ENCODE peak calls at places on chromosome 15, in seven cellular contexts. U is left cardiac atrium, N is KBM-7, X is hepatocyte, H is mucosa of gallbladder, S is EH, R is GM20000. F is an unnamed sample.

GRCh38 chr15:70797464-70797863 is 34.1 kb upstream of the UACA start:
- DNase-seq in S (no peak), U (no peak), N (no peak), H (no peak), R (no peak), X (no peak), F (no peak)

GRCh38 chr15:77986891-77987764 is 90.4 kb downstream of the TBC1D2B start:
- DNase-seq in S (no peak), U (peak), N (no peak), X (no peak), R (no peak), H (no peak), F (no peak)

GRCh38 chr15:65379986-65380385 is 2.2 kb upstream of the IGDCC3 start:
- DNase-seq in S (no peak), X (no peak), R (no peak), N (no peak), U (no peak), H (no peak), F (no peak)

GRCh38 chr15:97224191-97224641 is 736.3 kb upstream of the ARRDC4 start:
- DNase-seq in U (no peak), S (no peak), H (no peak), N (no peak), X (no peak), R (no peak), F (no peak)

GRCh38 chr15:62887113-62887570 is 155.4 kb upstream of the TPM1 start:
- DNase-seq in N (no peak), S (peak), R (no peak), H (no peak), X (peak), U (no peak), F (no peak)

GRCh38 chr15:93830221-93830765 is 401.1 kb upstream of the MCTP2 start:
- DNase-seq in H (no peak), X (no peak), U (no peak), N (no peak), R (no peak), S (no peak), F (no peak)

GRCh38 chr15:68464451-68465090 is 32.6 kb upstream of the ITGA11 start:
- DNase-seq in X (no peak), H (no peak), N (no peak), U (no peak), R (no peak), S (peak), F (no peak)

GRCh38 chr15:87661952-87662351 is 594.6 kb downstream of the NTRK3 start:
- DNase-seq in X (no peak), U (no peak), R (no peak), S (no peak), H (no peak), N (no peak), F (no peak)

GRCh38 chr15:31347067-31347975 is 20.7 kb downstream of the KLF13 start:
- DNase-seq in N (no peak), H (no peak), U (no peak), X (no peak), R (no peak), S (no peak), F (no peak)

GRCh38 chr15:60275624-60276023 is 122.2 kb downstream of the ANXA2 start:
- DNase-seq in U (no peak), H (no peak), N (no peak), S (no peak), X (no peak), R (no peak), F (no peak)

GRCh38 chr15:44584162-44584749 is 47.3 kb downstream of the EIF3J start:
- DNase-seq in H (peak), X (peak), U (peak), R (no peak), S (peak), N (peak), F (no peak)

GRCh38 chr15:29904731-29905417 is 82.6 kb upstream of the TJP1 start:
- DNase-seq in N (no peak), U (no peak), R (no peak), S (peak), X (no peak), H (no peak), F (no peak)

GRCh38 chr15:73168487-73168886 is 116.2 kb downstream of the NEO1 start:
- DNase-seq in S (no peak), U (no peak), R (no peak), H (no peak), X (no peak), N (no peak), F (no peak)

GRCh38 chr15:99106417-99107220 is 1.7 kb downstream of the SYNM start:
- DNase-seq in H (peak), S (peak), X (no peak), R (no peak), U (peak), N (no peak), F (peak)

GRCh38 chr15:52785672-52786406 is 4.3 kb downstream of the ONECUT1 start:
- DNase-seq in X (no peak), R (no peak), H (peak), U (no peak), S (no peak), N (no peak), F (no peak)

GRCh38 chr15:41183580-41183979 is 47.0 kb downstream of the EXD1 start:
- DNase-seq in R (no peak), H (no peak), X (no peak), N (no peak), U (no peak), S (peak), F (no peak)

GRCh38 chr15:43749690-43750345 is 3.6 kb downstream of the PDIA3 start:
- DNase-seq in X (no peak), U (no peak), S (no peak), H (no peak), N (no peak), R (peak), F (no peak)

GRCh38 chr15:59096429-59096828 is 8.5 kb upstream of the CCNB2 start:
- DNase-seq in U (no peak), H (no peak), X (no peak), R (no peak), S (no peak), N (no peak), F (no peak)

GRCh38 chr15:40344217-40344616 is 3.5 kb upstream of the CCDC9B start:
- DNase-seq in X (no peak), S (peak), U (no peak), H (no peak), R (no peak), N (no peak), F (no peak)

GRCh38 chr15:67968564-67969440 is 85.3 kb upstream of the PIAS1 start:
- DNase-seq in R (no peak), X (no peak), U (no peak), S (no peak), N (no peak), H (no peak), F (no peak)

F was measured in left colon.